ENCODE peak calls at places on chromosomes 13 and 19, in five cellular contexts. V is Panc1; G is naive thymus-derived CD4-positive, alpha-beta T cell; B is spleen; L is left ventricle myocardium inferior. C is an unnamed sample.

GRCh38 chr13:91346062-91346461 is 1.4 kb upstream of the MIR17HG start:
- DNase-seq in G (no peak), V (no peak), L (no peak), B (no peak), C (no peak)

GRCh38 chr19:27729332-27729731 is 1483.6 kb downstream of the UQCRFS1 start:
- DNase-seq in V (no peak), L (no peak), G (no peak), B (no peak), C (no peak)

GRCh38 chr13:87147076-87147475 is 524.1 kb upstream of the SLITRK5 start:
- DNase-seq in B (no peak), V (no peak), L (no peak), G (no peak), C (no peak)

GRCh38 chr13:110138009-110138699 is 168.8 kb downstream of the COL4A1 start:
- DNase-seq in B (peak; percentile 90), L (peak; percentile 61), G (no peak), V (no peak), C (peak; percentile 39)

GRCh38 chr13:99689955-99690354 is 188.7 kb downstream of the TM9SF2 start:
- DNase-seq in L (no peak), G (no peak), B (no peak), V (no peak), C (no peak)

GRCh38 chr13:85312071-85312470 is 487.1 kb downstream of the SLITRK6 start:
- DNase-seq in L (no peak), B (no peak), V (no peak), G (no peak), C (no peak)

GRCh38 chr13:40114305-40114896 is 458.9 kb downstream of the COG6 start:
- DNase-seq in G (no peak), L (no peak), B (no peak), V (no peak), C (no peak)

GRCh38 chr19:10682397-10683063 is 18.7 kb upstream of the QTRT1 start:
- DNase-seq in L (no peak), V (no peak), G (no peak), B (no peak), C (no peak)

GRCh38 chr13:36829753-36830152 is 10.7 kb downstream of the RFXAP start:
- DNase-seq in V (no peak), L (no peak), B (no peak), G (no peak), C (no peak)

GRCh38 chr13:24251525-24251924 is 57.9 kb upstream of the C1QTNF9 start:
- DNase-seq in B (peak; percentile 87), L (no peak), G (peak; percentile 92), V (no peak), C (peak; percentile 84)

GRCh38 chr13:107476068-107476467 is 739.3 kb downstream of the LIG4 start:
- DNase-seq in V (no peak), B (no peak), G (no peak), L (no peak), C (no peak)

GRCh38 chr19:10568444-10568825 is 344 bp downstream of the CDKN2D start:
- DNase-seq in B (no peak), G (no peak), V (no peak), L (no peak), C (no peak)

GRCh38 chr13:102517959-102518358 is 78.8 kb upstream of the TPP2 start:
- DNase-seq in L (no peak), G (no peak), B (no peak), V (no peak), C (no peak)

GRCh38 chr13:47334173-47334572 is 437.3 kb upstream of the HTR2A start:
- DNase-seq in V (no peak), G (no peak), B (no peak), L (no peak), C (no peak)

GRCh38 chr13:35810286-35810685 is 320.9 kb downstream of the DCLK1 start:
- DNase-seq in G (no peak), B (no peak), L (no peak), V (no peak), C (no peak)

GRCh38 chr13:80979035-80979641 is 638.2 kb upstream of the SPRY2 start:
- DNase-seq in G (no peak), L (no peak), B (no peak), V (peak; percentile 47), C (no peak)

GRCh38 chr19:53813996-53814395 is 10.1 kb downstream of the NLRP12 start:
- DNase-seq in V (no peak), G (no peak), L (no peak), B (no peak), C (no peak)

GRCh38 chr13:36224730-36225129 is 10.4 kb upstream of the SOHLH2 start:
- DNase-seq in L (no peak), V (no peak), B (no peak), G (no peak), C (no peak)

GRCh38 chr13:80048802-80049201 is 292.1 kb downstream of the SPRY2 start:
- DNase-seq in L (peak; percentile 80), G (peak; percentile 9), V (peak; percentile 85), B (peak; percentile 84), C (no peak)

GRCh38 chr19:40270362-40271089 is 14.6 kb downstream of the AKT2 start:
- DNase-seq in V (no peak), B (no peak), G (no peak), L (no peak), C (no peak)

GRCh38 chr13:80126382-80127068 is 214.4 kb downstream of the SPRY2 start:
- DNase-seq in B (no peak), L (no peak), G (no peak), V (no peak), C (no peak)

GRCh38 chr19:49119411-49120324 is at the start of gene PPFIA3:
- DNase-seq in V (no peak), L (peak; percentile 76), B (peak; percentile 89), G (no peak), C (no peak)

GRCh38 chr13:33191425-33192221 is 93.9 kb downstream of the STARD13 start:
- DNase-seq in V (no peak), G (no peak), L (no peak), B (no peak), C (no peak)

DNA sequence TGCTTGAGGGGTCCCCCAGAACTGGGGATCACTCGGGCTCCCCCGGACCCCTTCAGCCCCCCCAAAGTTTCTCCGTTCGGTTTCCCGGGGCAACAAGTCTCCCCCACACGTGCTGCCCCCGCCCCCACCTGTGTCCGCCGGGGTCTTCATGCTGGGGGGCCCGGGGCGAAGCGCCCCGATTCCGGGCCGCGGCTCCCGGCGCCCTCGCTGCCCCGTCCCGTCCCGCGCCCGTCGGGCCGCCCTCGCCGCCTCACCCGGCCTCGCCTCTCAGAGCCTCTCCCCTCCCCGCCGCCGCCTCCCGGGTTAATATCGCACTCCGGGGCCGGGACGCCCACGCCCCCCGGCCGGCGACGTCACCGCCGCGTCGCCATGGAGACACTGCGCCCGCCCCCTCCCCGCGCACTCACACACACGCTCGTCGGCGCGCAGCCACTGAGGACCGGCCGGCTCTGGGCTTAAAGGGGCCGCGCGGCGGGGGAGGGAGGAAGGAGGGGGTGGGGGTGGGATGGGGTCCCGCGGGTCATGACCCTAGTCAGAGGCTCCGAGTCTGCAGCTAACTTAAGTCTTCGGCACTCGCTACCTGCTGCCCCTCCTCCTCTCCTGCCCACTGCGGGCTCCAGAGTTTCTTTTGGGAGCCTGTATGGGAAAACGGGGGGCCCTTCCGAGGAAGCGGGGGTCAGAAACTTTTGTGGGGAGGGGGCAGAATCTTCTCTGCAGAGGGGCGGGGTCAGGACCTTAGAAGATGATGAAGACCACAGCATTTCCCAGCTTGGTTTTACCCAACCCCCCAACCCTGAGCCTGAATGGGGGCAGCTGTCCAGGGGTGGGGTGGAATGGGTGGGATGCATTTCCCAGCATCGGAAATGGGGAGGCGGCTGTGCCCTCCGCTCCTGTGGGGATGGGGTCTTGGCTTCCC is at the start of gene ERF:
- DNase-seq in B (peak; percentile 98), L (peak; percentile 95), G (peak; percentile 93), V (no peak), C (peak; percentile 91)
- H3K4me1 ChIP-seq in B (peaks cover 31% of the 10 kb centered on the region), L (peaks cover 68% of the 10 kb centered on the region), G (peaks cover 20% of the 10 kb centered on the region), V (peaks cover 21% of the 10 kb centered on the region), C (peaks cover 31% of the 10 kb centered on the region)

DNA sequence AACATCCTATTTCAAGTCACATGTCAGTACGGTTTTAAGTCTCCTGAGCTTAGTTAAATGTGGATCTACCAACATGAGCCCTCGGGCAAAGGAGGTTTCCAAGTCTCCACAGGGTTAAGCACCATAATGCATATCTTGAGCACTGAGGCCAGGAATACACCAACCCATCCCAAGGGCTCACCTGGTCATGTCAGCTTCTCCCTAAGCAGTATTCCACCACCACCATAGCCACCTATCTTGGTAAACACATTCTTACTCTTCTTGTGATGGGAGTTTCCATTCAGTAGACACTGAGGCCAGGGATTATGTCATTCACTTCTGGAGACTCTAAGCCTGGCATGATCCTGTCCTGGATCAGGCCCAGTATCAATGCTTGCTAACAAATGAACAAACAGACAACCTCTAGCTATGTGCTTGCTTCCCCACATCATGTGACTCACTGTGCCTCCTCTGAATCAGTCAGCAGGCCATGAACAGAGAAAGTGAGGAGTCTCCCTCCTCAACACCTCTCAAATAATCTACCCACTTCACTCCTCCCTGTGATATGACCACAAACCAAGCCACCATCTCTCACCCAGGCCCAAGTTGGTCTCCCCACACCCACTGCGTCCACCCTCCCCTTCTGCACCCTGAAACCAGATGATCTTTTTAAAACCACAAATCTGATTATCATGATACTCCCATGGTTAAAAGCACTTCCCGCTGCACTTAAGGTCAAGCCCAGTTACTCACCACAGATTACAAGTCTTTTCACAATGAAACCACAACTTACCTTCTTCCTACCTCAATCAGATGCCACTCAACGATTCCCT is 5.8 kb downstream of the PEG3 start:
- DNase-seq in G (no peak), L (no peak), B (no peak), V (no peak), C (no peak)
- H3K9me3 ChIP-seq in G (no peaks in the 10 kb centered on the region), L (no peaks in the 10 kb centered on the region), B (peaks cover 34% of the 10 kb centered on the region), V (peaks cover 3% of the 10 kb centered on the region), C (peaks cover 12% of the 10 kb centered on the region)

GRCh38 chr19:30430206-30430734 is 58.1 kb downstream of the ZNF536 start:
- DNase-seq in L (no peak), B (peak; percentile 28), G (no peak), V (no peak), C (no peak)
- H3K4me1 ChIP-seq in L (no peaks in the 10 kb centered on the region), B (no peaks in the 10 kb centered on the region), G (no peaks in the 10 kb centered on the region), V (no peaks in the 10 kb centered on the region), C (no peaks in the 10 kb centered on the region)

GRCh38 chr19:52170863-52171320 is 529 bp downstream of the ZNF836 start:
- DNase-seq in L (peak; percentile 20), B (peak; percentile 84), V (no peak), G (no peak), C (no peak)
- H3K9me3 ChIP-seq in L (no peaks in the 10 kb centered on the region), B (no peaks in the 10 kb centered on the region), V (no peaks in the 10 kb centered on the region), G (no peaks in the 10 kb centered on the region), C (no peaks in the 10 kb centered on the region)

GRCh38 chr13:51731759-51732158 is 72.2 kb downstream of the DHRS12 start:
- DNase-seq in V (no peak), G (no peak), B (no peak), L (no peak), C (no peak)
- H3K4me1 ChIP-seq in V (peaks cover 4% of the 10 kb centered on the region), G (no peaks in the 10 kb centered on the region), B (no peaks in the 10 kb centered on the region), L (peaks cover 34% of the 10 kb centered on the region), C (peaks cover 11% of the 10 kb centered on the region)

GRCh38 chr19:9348253-9348652 is 14.6 kb upstream of the ZNF177 start:
- DNase-seq in B (no peak), G (no peak), L (no peak), V (no peak), C (no peak)
- H3K9me3 ChIP-seq in B (peaks cover 100% of the 10 kb centered on the region), G (peaks cover 7% of the 10 kb centered on the region), L (peaks cover 100% of the 10 kb centered on the region), V (peaks cover 43% of the 10 kb centered on the region), C (peaks cover 48% of the 10 kb centered on the region)

GRCh38 chr13:98530236-98530635 is 46.7 kb downstream of the STK24 start:
- DNase-seq in G (no peak), B (no peak), V (no peak), L (no peak), C (no peak)
- H3K4me1 ChIP-seq in G (peaks cover 58% of the 10 kb centered on the region), B (peaks cover 17% of the 10 kb centered on the region), V (no peaks in the 10 kb centered on the region), L (peaks cover 88% of the 10 kb centered on the region), C (peaks cover 59% of the 10 kb centered on the region)